ENCODE peak calls at places on chromosomes 12 and 14, in seven cellular contexts. Y is CD4-positive, alpha-beta T cell; A is WTC11; K is activated B cell treated with CpG ODN at 0.5 μM for 24 hours; V is type B pancreatic cell; N is nephron progenitor cell; P is tibial nerve. H is an unnamed sample.

GRCh38 chr12:95859947-95860850 is 1.4 kb downstream of the SNRPF start:
- DNase-seq in Y (no peak), A (no peak), K (no peak), V (no peak), N (no peak), P (no peak), H (no peak)

GRCh38 chr14:106622200-106622745 is 1095.9 kb downstream of the TMEM121 start:
- DNase-seq in Y (peak; percentile 14), A (no peak), K (no peak), V (no peak), N (no peak), P (no peak), H (no peak)

GRCh38 chr12:118356809-118357326 is 15.8 kb downstream of the TAOK3 start:
- DNase-seq in Y (no peak), A (no peak), K (no peak), V (no peak), N (no peak), P (no peak), H (no peak)

GRCh38 chr12:5648692-5649338 is 216.9 kb downstream of the NTF3 start:
- DNase-seq in Y (no peak), A (peak; percentile 48), K (no peak), V (no peak), N (peak; percentile 44), P (no peak), H (peak; percentile 43)

GRCh38 chr14:104439625-104440024 is 139.9 kb upstream of the C14orf180 start:
- DNase-seq in Y (no peak), A (no peak), K (no peak), V (no peak), N (no peak), P (no peak), H (no peak)

GRCh38 chr12:66319266-66319954 is 17.1 kb downstream of the HELB start:
- DNase-seq in Y (no peak), A (no peak), K (no peak), V (no peak), N (no peak), P (no peak), H (no peak)

GRCh38 chr14:31829256-31829923 is 247.7 kb upstream of the ARHGAP5 start:
- DNase-seq in Y (no peak), A (no peak), K (no peak), V (no peak), N (no peak), P (no peak), H (no peak)

GRCh38 chr14:20624495-20625070 is 16.9 kb downstream of the OR6S1 start:
- DNase-seq in Y (peak; percentile 29), A (peak; percentile 76), K (no peak), V (peak; percentile 69), N (peak; percentile 68), P (no peak), H (no peak)

GRCh38 chr12:15629108-15629507 is 160.1 kb downstream of the EPS8 start:
- DNase-seq in Y (no peak), A (no peak), K (no peak), V (no peak), N (no peak), P (peak; percentile 69), H (no peak)

GRCh38 chr12:95262808-95263207 is 45.2 kb downstream of the VEZT start:
- DNase-seq in Y (no peak), A (no peak), K (no peak), V (no peak), N (no peak), P (no peak), H (no peak)

GRCh38 chr14:73526036-73526984 is 10.6 kb upstream of the ACOT1 start:
- DNase-seq in Y (no peak), A (no peak), K (no peak), V (no peak), N (no peak), P (no peak), H (no peak)

GRCh38 chr14:24398298-24398942 is 383 bp upstream of the NYNRIN start:
- DNase-seq in Y (no peak), A (peak; percentile 64), K (no peak), V (no peak), N (peak; percentile 42), P (no peak), H (no peak)

GRCh38 chr12:94994312-94994711 is 9.2 kb downstream of the NDUFA12 start:
- DNase-seq in Y (no peak), A (no peak), K (no peak), V (no peak), N (no peak), P (no peak), H (no peak)

GRCh38 chr12:12704593-12705230 is 8.7 kb upstream of the GPR19 start:
- DNase-seq in Y (peak; percentile 31), A (peak; percentile 38), K (no peak), V (no peak), N (peak; percentile 30), P (no peak), H (no peak)

GRCh38 chr12:44405267-44405666 is 470.8 kb downstream of the NELL2 start:
- DNase-seq in Y (no peak), A (no peak), K (no peak), V (no peak), N (no peak), P (no peak), H (no peak)

GRCh38 chr14:77098470-77099353 is 654 bp downstream of the CIPC start:
- DNase-seq in Y (no peak), A (no peak), K (no peak), V (peak; percentile 72), N (no peak), P (peak; percentile 26), H (no peak)

GRCh38 chr12:123242083-123242904 is 9.1 kb downstream of the MTRFR start:
- DNase-seq in Y (no peak), A (no peak), K (no peak), V (no peak), N (no peak), P (no peak), H (no peak)

GRCh38 chr12:47820631-47821345 is 1.1 kb upstream of the HDAC7 start:
- DNase-seq in Y (no peak), A (peak; percentile 69), K (no peak), V (no peak), N (peak; percentile 82), P (peak; percentile 81), H (peak; percentile 46)

GRCh38 chr14:70563869-70564268 is 29.1 kb upstream of the ADAM20 start:
- DNase-seq in Y (no peak), A (no peak), K (no peak), V (no peak), N (no peak), P (no peak), H (no peak)

GRCh38 chr12:59650594-59651229 is 54.9 kb downstream of the SLC16A7 start:
- DNase-seq in Y (no peak), A (no peak), K (no peak), V (no peak), N (no peak), P (no peak), H (no peak)
- TF ChIP-seq CTCF in Y (no peak), A (no peak), K (no peak), V (no peak), N (no peak), P (no peak), H (no peak)

GRCh38 chr12:110355080-110355479 is 48.4 kb downstream of the ANAPC7 start:
- DNase-seq in Y (peak; percentile 12), A (peak; percentile 61), K (no peak), V (no peak), N (peak; percentile 19), P (no peak), H (no peak)
- TF ChIP-seq CTCF in Y (peak; percentile 29), A (peak; percentile 30), K (no peak), V (peak; percentile 59), N (no peak), P (no peak), H (peak; percentile 39)

GRCh38 chr14:93476305-93476704 is 45.6 kb downstream of the UNC79 start:
- DNase-seq in Y (no peak), A (no peak), K (no peak), V (no peak), N (no peak), P (no peak), H (no peak)
- TF ChIP-seq CTCF in Y (no peak), A (no peak), K (no peak), V (no peak), N (no peak), P (no peak), H (no peak)

DNA sequence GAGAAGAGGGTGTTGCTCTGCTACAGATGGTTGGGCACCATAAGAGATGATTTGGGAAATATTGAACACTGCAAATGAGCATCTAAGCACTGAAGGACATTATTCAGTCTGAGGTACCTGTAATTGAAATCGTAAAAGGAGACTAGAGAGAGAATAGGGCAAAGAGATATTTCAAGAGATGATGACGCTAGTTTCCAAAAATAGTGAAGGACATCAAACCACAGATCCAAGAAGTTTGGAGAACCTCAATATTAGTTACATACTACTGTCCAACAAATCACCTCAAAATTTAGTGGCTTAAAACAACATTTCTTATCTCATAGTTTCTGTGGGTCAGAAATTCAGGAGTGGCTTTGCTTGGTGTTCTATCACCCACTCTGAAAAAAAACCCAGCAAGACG is 4.5 kb upstream of the MBIP start:
- DNase-seq in Y (no peak), A (no peak), K (no peak), V (no peak), N (no peak), P (no peak), H (no peak)
- TF ChIP-seq CTCF in Y (no peak), A (no peak), K (no peak), V (no peak), N (no peak), P (no peak), H (no peak)

GRCh38 chr14:97218713-97219355 is 421.7 kb downstream of the VRK1 start:
- DNase-seq in Y (peak; percentile 27), A (peak; percentile 68), K (no peak), V (no peak), N (peak; percentile 50), P (no peak), H (peak; percentile 28)
- TF ChIP-seq CTCF in Y (no peak), A (no peak), K (no peak), V (peak; percentile 24), N (peak; percentile 8), P (no peak), H (peak; percentile 29)

GRCh38 chr12:54879132-54879531 is 24.8 kb downstream of the MUCL1 start:
- DNase-seq in Y (no peak), A (no peak), K (no peak), V (no peak), N (no peak), P (no peak), H (no peak)
- TF ChIP-seq CTCF in Y (no peak), A (no peak), K (no peak), V (no peak), N (no peak), P (no peak), H (no peak)

H was measured in progenitor cell of endocrine pancreas.